ENCODE peak calls at places on chromosome 5, in four cellular contexts. U, N, H and E are unnamed samples. For H3K4me1, the result is how much of the 10 kb centered on the place peaks cover.

GRCh38 chr5:67235399-67236110 is 39.0 kb upstream of the CD180 start:
- DNase-seq in U (no peak), N (no peak), H (no peak), E (no peak)

GRCh38 chr5:65481171-65481575 is 547 bp downstream of the ADAMTS6 start:
- DNase-seq in U (no peak), N (no peak), H (no peak), E (no peak)

GRCh38 chr5:32507738-32508434 is 63.3 kb upstream of the ZFR start:
- DNase-seq in U (no peak), N (peak), H (no peak), E (no peak)

GRCh38 chr5:157689942-157690689 is 18.8 kb downstream of the C5orf52 start:
- DNase-seq in U (peak), N (no peak), H (no peak), E (peak)

GRCh38 chr5:114153392-114153791 is 208.5 kb upstream of the KCNN2 start:
- DNase-seq in U (no peak), N (no peak), H (no peak), E (no peak)

GRCh38 chr5:157539623-157540022 is 36.0 kb downstream of the ADAM19 start:
- DNase-seq in U (no peak), N (peak), H (no peak), E (no peak)

GRCh38 chr5:102975040-102975439 is 144.9 kb downstream of the GIN1 start:
- DNase-seq in U (no peak), N (no peak), H (no peak), E (no peak)

GRCh38 chr5:172007153-172007794 is 836 bp upstream of the FBXW11 start:
- DNase-seq in U (no peak), N (peak), H (no peak), E (no peak)

GRCh38 chr5:181047288-181047687 is 7.2 kb downstream of the BTNL9 start:
- DNase-seq in U (no peak), N (no peak), H (no peak), E (no peak)

GRCh38 chr5:52870448-52870847 is 82.7 kb downstream of the ITGA1 start:
- DNase-seq in U (no peak), N (no peak), H (no peak), E (no peak)

GRCh38 chr5:166127766-166128565 is 2163.5 kb upstream of the WWC1 start:
- DNase-seq in U (no peak), N (no peak), H (no peak), E (no peak)

GRCh38 chr5:71537681-71538080 is 49.5 kb upstream of the MCCC2 start:
- DNase-seq in U (no peak), N (no peak), H (no peak), E (no peak)

GRCh38 chr5:36638056-36638455 is 31.6 kb downstream of the SLC1A3 start:
- DNase-seq in U (no peak), N (no peak), H (no peak), E (no peak)

GRCh38 chr5:36079200-36079761 is 12.6 kb upstream of the UGT3A2 start:
- DNase-seq in U (no peak), N (peak), H (peak), E (no peak)

GRCh38 chr5:72501475-72501874 is 5.7 kb downstream of the ZNF366 start:
- DNase-seq in U (no peak), N (peak), H (no peak), E (no peak)

GRCh38 chr5:80195837-80196400 is 59.9 kb downstream of the SERINC5 start:
- DNase-seq in U (no peak), N (no peak), H (no peak), E (no peak)

GRCh38 chr5:73119492-73120157 is 750 bp upstream of the TMEM171 start:
- DNase-seq in U (peak), N (no peak), H (peak), E (no peak)

GRCh38 chr5:142618125-142618524 is 67.8 kb downstream of the FGF1 start:
- DNase-seq in U (no peak), N (peak), H (no peak), E (no peak)

GRCh38 chr5:171520300-171521170 is 101.1 kb downstream of the FGF18 start:
- DNase-seq in U (peak), N (peak), H (peak), E (no peak)

GRCh38 chr5:160379485-160379884 is 9.1 kb upstream of the C1QTNF2 start:
- DNase-seq in U (no peak), N (no peak), H (no peak), E (no peak)

GRCh38 chr5:172245046-172245445 is 38.5 kb downstream of the UBTD2 start:
- DNase-seq in U (no peak), N (no peak), H (no peak), E (no peak)

GRCh38 chr5:55159763-55160492 is at the start of gene GPX8:
- DNase-seq in U (no peak), N (peak), H (peak), E (no peak)

GRCh38 chr5:169548315-169548714 is 35.3 kb upstream of the SPDL1 start:
- DNase-seq in U (no peak), N (peak), H (no peak), E (no peak)

GRCh38 chr5:7868427-7868772 is 431 bp downstream of the FASTKD3 start:
- DNase-seq in U (no peak), N (no peak), H (no peak), E (no peak)

GRCh38 chr5:17381926-17382325 is 116.1 kb upstream of the TAF11L2 start:
- DNase-seq in U (no peak), N (no peak), H (no peak), E (peak)

GRCh38 chr5:55592388-55593114 is 57.8 kb upstream of the PLPP1 start:
- DNase-seq in U (no peak), N (no peak), H (no peak), E (no peak)

GRCh38 chr5:148910686-148911361 is 84.4 kb downstream of the ADRB2 start:
- DNase-seq in U (peak), N (peak), H (peak), E (no peak)

GRCh38 chr5:164422400-164422799 is 917.0 kb downstream of the MAT2B start:
- DNase-seq in U (no peak), N (peak), H (no peak), E (no peak)

GRCh38 chr5:112371054-112371453 is 48.0 kb downstream of the EPB41L4A start:
- DNase-seq in U (no peak), N (no peak), H (no peak), E (no peak)

GRCh38 chr5:5141625-5142527 is 1.7 kb downstream of the ADAMTS16 start:
- DNase-seq in U (no peak), N (peak), H (peak), E (peak)

GRCh38 chr5:149946118-149946517 is 1.5 kb upstream of the PDE6A start:
- DNase-seq in U (peak), N (no peak), H (no peak), E (no peak)

GRCh38 chr5:67636091-67636490 is 439.5 kb upstream of the CD180 start:
- DNase-seq in U (peak), N (no peak), H (no peak), E (peak)

GRCh38 chr5:96855041-96855872 is 21.0 kb upstream of the ERAP2 start:
- DNase-seq in U (no peak), N (peak), H (no peak), E (no peak)

GRCh38 chr5:96854067-96854466 is 22.2 kb upstream of the ERAP2 start:
- DNase-seq in U (no peak), N (no peak), H (no peak), E (no peak)

GRCh38 chr5:96857924-96858323 is 18.4 kb upstream of the ERAP2 start:
- DNase-seq in U (no peak), N (no peak), H (no peak), E (no peak)

GRCh38 chr5:96861044-96861443 is 15.3 kb upstream of the ERAP2 start:
- DNase-seq in U (no peak), N (no peak), H (no peak), E (no peak)

DNA sequence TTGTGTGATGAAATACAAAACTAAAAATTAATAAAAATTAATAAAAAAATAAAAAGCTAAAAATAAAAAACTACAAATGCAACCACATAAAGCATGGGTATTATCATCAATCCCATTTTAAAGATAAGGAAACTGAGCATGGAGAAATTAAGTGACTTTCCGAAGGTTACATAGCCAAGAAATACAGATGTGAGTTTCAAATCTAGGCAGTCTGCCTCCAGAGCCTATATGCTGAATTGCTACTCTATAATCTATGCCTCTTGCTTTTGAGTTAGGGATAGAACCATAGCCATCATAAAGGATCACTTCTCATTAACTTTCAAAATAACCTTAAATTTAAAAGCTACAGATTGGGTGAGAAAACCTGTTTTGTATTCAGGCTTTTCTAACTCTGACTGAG is 18.8 kb upstream of the ERAP2 start:
- DNase-seq in U (no peak), N (no peak), H (no peak), E (no peak)
- H3K4me1 ChIP-seq in U (under half), N (under half), H (under half), E (under half)

DNA sequence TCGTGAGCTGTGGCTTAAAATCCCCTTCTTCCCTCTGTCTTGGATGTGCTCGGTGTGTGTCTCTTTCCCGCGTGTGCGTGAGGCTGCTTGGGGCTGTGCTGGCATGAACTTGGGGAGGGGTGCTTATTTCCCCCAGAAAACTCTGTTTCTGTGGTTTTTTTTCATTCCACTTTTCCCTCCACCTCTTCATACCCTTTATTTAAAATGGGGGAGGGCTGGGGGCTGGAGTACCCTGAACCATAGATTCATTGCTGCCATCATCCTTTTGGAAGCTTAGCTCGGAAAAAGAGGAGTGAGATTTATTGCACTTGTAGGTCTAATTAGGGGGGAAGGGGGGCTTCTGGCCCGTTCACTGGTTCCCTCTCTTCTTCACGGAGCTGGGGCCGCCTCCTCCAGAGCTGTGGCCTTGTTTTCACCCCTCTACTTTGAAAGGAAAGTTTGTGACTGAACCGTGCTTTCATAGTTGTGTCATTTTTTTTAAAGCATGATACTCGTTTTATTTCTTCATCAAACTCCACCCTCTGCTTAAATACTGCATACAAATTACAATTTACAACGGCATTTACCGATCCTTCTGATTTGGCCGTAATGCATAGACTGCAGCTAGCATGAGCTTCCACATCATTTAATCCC is 2.8 kb downstream of the NR2F1 start:
- DNase-seq in U (no peak), N (peak), H (no peak), E (no peak)
- H3K4me3 ChIP-seq in U (no peak), N (peak), H (peak), E (peak)

GRCh38 chr5:61617995-61618525 is 286.0 kb downstream of the ZSWIM6 start:
- DNase-seq in U (no peak), N (no peak), H (no peak), E (no peak)
- TF ChIP-seq CTCF in U (no peak), N (no peak), H (no peak), E (no peak)

GRCh38 chr5:40400245-40400644 is 279.5 kb upstream of the PTGER4 start:
- DNase-seq in U (no peak), N (no peak), H (no peak), E (no peak)
- H3K4me1 ChIP-seq in U (under half), N (under half), H (under half), E (under half)

DNA sequence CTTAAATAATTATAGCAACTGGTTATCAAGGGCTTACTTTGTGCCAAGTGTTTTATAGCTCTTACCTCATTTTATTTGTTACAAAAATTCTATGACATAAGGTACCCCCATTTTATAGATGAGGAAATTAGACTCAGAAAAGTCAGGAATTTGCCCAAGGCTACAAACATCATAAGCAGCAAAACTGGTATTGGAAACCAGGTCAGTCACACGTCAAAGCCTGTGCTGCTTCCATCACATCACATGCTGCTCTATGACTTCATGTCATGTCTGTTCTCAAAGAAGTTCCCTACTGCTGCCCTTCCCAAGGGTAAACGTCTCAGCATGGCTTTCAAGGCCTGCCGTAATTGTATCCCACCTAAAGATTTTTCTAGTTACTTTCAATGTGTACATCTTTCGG is 6.9 kb upstream of the KIF2A start:
- DNase-seq in U (no peak), N (no peak), H (no peak), E (no peak)
- H3K4me3 ChIP-seq in U (no peak), N (no peak), H (no peak), E (no peak)